ENCODE peak calls at places on chromosomes 4 and X, in ten cellular contexts. C is choroid plexus epithelial cell, U is BJ, S is aorta, N is fibroblast of pulmonary artery, G is hepatocyte, A is GM12865, V is fibroblast of lung, H is tibial artery, E is epithelial cell of esophagus. O is an unnamed sample.

GRCh38 chr4:106986486-106986885 is 49.6 kb downstream of the DKK2 start:
- DNase-seq in C (peak), U (peak), S (no peak), N (no peak), G (no peak), A (no peak), V (peak), H (no peak), E (peak), O (peak)

GRCh38 chr4:1382776-1383727 is 23.2 kb downstream of the NKX1-1 start:
- DNase-seq in C (no peak), U (no peak), S (peak), N (no peak), G (no peak), A (no peak), V (no peak), H (peak), E (no peak), O (no peak)

GRCh38 chrX:136268051-136269048 is 17.1 kb upstream of the MAP7D3 start:
- DNase-seq in C (peak), U (no peak), S (no peak), N (peak), G (peak), A (peak), V (no peak), H (no peak), E (peak), O (peak)

GRCh38 chr4:6263541-6264540 is 5.8 kb upstream of the WFS1 start:
- DNase-seq in C (peak), U (no peak), S (peak), N (peak), G (peak), A (peak), V (peak), H (no peak), E (peak), O (peak)

GRCh38 chr4:139822391-139822790 is 156.8 kb downstream of the MGST2 start:
- DNase-seq in C (no peak), U (no peak), S (no peak), N (no peak), G (no peak), A (no peak), V (no peak), H (no peak), E (no peak), O (no peak)

GRCh38 chr4:101040776-101041175 is 306.6 kb downstream of the PPP3CA start:
- DNase-seq in C (no peak), U (no peak), S (no peak), N (no peak), G (no peak), A (no peak), V (no peak), H (no peak), E (no peak), O (no peak)

GRCh38 chr4:143482753-143483362 is 30.6 kb upstream of the SMARCA5 start:
- DNase-seq in C (peak), U (no peak), S (no peak), N (peak), G (peak), A (peak), V (peak), H (no peak), E (peak), O (peak)

GRCh38 chr4:37748546-37748945 is 62.4 kb upstream of the RELL1 start:
- DNase-seq in C (no peak), U (no peak), S (no peak), N (no peak), G (no peak), A (no peak), V (no peak), H (no peak), E (no peak), O (no peak)

GRCh38 chr4:168666531-168666930 is 169.7 kb downstream of the PALLD start:
- DNase-seq in C (peak), U (peak), S (no peak), N (peak), G (no peak), A (no peak), V (peak), H (no peak), E (peak), O (no peak)

GRCh38 chr4:94304365-94304971 is 38.2 kb downstream of the HPGDS start:
- DNase-seq in C (peak), U (peak), S (no peak), N (peak), G (peak), A (peak), V (peak), H (no peak), E (peak), O (peak)

GRCh38 chr4:20901851-20902250 is 201.6 kb downstream of the PACRGL start:
- DNase-seq in C (no peak), U (no peak), S (no peak), N (no peak), G (no peak), A (no peak), V (no peak), H (no peak), E (no peak), O (no peak)

GRCh38 chr4:105548483-105548882 is 3.9 kb upstream of the ARHGEF38 start:
- DNase-seq in C (peak), U (no peak), S (no peak), N (no peak), G (no peak), A (no peak), V (peak), H (no peak), E (peak), O (peak)

GRCh38 chr4:127174168-127174567 is 458.6 kb upstream of the INTU start:
- DNase-seq in C (no peak), U (no peak), S (no peak), N (no peak), G (no peak), A (no peak), V (no peak), H (no peak), E (no peak), O (no peak)
- H3K4me3 ChIP-seq in C (no peak), U (no peak), S (no peak), N (no peak), G (no peak), A (no peak), V (no peak), H (no peak), E (no peak), O (no peak)

GRCh38 chr4:24772061-24772705 is 23.2 kb upstream of the SOD3 start:
- DNase-seq in C (no peak), U (no peak), S (no peak), N (no peak), G (no peak), A (no peak), V (no peak), H (no peak), E (no peak), O (no peak)

GRCh38 chr4:24768604-24769003 is 26.8 kb upstream of the SOD3 start:
- DNase-seq in C (no peak), U (no peak), S (no peak), N (no peak), G (no peak), A (peak), V (no peak), H (no peak), E (no peak), O (no peak)

GRCh38 chr4:24768006-24768405 is 27.4 kb upstream of the SOD3 start:
- DNase-seq in C (no peak), U (no peak), S (no peak), N (no peak), G (no peak), A (peak), V (no peak), H (no peak), E (no peak), O (no peak)

GRCh38 chr4:24771241-24771640 is 24.1 kb upstream of the SOD3 start:
- DNase-seq in C (no peak), U (no peak), S (no peak), N (no peak), G (no peak), A (no peak), V (peak), H (no peak), E (no peak), O (no peak)

DNA sequence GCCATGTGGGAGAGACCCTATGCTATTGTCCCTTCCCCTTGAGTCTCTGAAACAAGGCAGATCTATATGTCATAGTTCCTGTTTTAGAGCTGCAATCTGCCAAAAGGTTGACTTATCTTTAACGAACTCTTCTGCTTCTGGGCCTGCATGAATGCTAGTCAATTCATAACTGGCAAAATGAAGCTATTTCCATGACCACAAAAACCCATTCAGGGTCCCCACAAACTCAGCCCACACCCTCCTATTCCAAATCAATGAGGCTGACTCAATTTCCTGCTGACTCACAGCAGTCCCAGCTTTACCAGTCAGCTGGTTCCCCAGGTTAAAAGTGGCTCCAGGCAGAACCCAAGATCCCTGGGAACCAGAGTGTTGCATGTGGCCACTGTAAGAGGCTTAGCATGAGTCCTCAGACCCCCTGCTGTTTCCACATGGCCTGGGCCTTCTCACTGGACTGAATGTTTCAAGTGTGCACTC is 25.2 kb upstream of the SOD3 start:
- DNase-seq in C (peak), U (peak), S (peak), N (peak), G (no peak), A (peak), V (peak), H (no peak), E (peak), O (peak)
- H3K4me3 ChIP-seq in C (no peak), U (no peak), S (no peak), N (no peak), G (no peak), A (no peak), V (no peak), H (no peak), E (no peak), O (no peak)

GRCh38 chrX:47574096-47574553 is 8.1 kb upstream of the TIMP1 start:
- DNase-seq in C (no peak), U (no peak), S (no peak), N (no peak), G (peak), A (no peak), V (no peak), H (no peak), E (no peak), O (no peak)

GRCh38 chrX:47573334-47574095 is 8.7 kb upstream of the TIMP1 start:
- DNase-seq in C (no peak), U (peak), S (peak), N (peak), G (peak), A (no peak), V (peak), H (no peak), E (peak), O (no peak)

GRCh38 chrX:47572773-47573333 is 9.4 kb upstream of the TIMP1 start:
- DNase-seq in C (no peak), U (no peak), S (no peak), N (no peak), G (no peak), A (no peak), V (no peak), H (no peak), E (no peak), O (no peak)

GRCh38 chrX:47576021-47576898 is 6.0 kb upstream of the TIMP1 start:
- DNase-seq in C (no peak), U (no peak), S (no peak), N (no peak), G (no peak), A (no peak), V (no peak), H (no peak), E (no peak), O (no peak)

DNA sequence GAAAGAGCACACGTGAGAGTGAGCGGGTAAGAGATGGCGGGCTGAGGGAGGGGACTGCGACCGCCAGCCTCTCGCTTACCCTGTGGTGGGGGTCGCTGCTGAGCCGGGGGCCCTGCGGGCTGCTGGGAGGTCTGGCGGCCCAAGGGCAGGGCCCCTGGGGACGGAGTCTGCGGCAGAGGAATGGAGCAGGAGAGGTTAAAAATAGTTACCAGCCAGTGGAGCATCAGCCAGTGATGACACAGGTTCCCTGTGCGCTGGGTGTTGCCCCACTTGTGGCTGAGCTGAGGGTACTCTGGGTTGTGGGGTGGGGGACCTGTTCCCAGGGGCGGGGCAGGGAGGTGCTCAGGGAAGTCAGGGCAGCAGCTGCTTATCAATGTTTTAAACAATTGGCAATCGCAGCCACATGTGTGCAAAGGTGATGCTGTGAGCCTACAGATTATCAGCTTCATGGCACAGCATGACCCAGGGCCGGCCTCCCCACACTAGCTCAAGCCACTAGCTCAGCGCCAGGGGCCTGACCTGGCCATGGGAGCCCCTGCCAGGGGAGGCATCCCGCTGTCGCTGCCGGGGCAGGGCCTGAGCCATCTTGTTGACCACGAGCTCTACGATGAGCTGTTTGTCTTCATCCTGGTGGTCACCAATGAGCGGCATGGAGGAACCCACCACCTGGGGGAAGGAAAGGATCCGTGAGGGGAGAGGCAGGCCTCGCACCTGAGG is 7.5 kb upstream of the TIMP1 start:
- DNase-seq in C (no peak), U (no peak), S (no peak), N (no peak), G (no peak), A (no peak), V (no peak), H (no peak), E (no peak), O (no peak)
- H3K4me3 ChIP-seq in C (peak), U (peak), S (no peak), N (peak), G (peak), A (no peak), V (no peak), H (peak), E (no peak), O (no peak)

DNA sequence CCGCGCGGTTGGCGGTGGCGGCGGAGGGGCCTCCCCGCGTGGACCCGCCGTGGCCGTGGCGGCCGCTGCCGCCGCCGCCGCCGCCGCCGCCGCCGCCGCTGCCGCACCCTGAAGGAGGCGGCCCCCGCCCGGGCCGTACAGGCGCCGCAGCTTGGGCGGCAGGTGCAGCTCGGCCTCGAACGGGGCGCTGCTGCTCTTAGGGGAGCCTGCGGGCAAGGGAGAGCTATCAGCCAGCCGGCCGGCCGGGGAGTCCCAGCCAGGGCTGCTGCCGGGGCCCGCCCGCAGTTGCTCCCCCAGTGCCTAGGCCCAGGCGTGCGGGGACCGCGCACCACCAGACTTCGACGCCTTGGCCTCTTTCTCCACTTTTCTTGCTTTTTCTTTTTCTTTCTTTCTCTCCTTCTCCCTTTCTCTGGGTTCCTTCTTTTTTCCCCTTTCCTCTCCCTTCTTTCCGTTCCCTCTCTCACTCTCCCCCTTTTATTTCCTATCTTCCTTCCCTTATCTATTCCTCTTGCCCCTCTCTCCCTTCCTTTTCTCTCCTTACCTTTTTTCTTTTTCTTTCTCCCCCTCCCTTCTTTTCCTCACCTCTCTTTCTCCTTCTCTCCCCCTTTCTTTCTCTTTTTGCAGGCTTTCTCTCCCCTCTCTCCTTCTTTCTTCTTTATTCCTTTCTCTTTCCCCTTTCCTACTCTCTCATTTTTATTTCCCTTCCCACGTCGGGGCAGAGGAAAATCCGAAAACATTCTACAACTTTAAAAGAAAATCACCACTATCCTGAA is 2.0 kb downstream of the ARX start:
- DNase-seq in C (no peak), U (no peak), S (no peak), N (no peak), G (peak), A (peak), V (no peak), H (no peak), E (no peak), O (no peak)
- H3K4me3 ChIP-seq in C (no peak), U (no peak), S (peak), N (no peak), G (no peak), A (no peak), V (no peak), H (no peak), E (no peak), O (no peak)